ENCODE peak calls at places on chromosome 17, in nine cellular contexts. B is GF-D8; P is fibroblast of lung; O is skeletal muscle cell; Q is amygdala; M is GM12865; C is stimulated activated naive CD4-positive, alpha-beta T cell; V is PC-9; J is ureter. I is an unnamed sample.
A peak's percentile ranks its signal among the peaks of the same experiment; 100 is the strongest.

GRCh38 chr17:50919321-50920040 is 53.3 kb upstream of the TOB1 start:
- DNase-seq in B (no peak), P (peak; percentile 79), O (peak; percentile 32), Q (peak; percentile 93), M (peak; percentile 75), C (peak; percentile 83), V (peak; percentile 95), J (peak; percentile 95), I (peak; percentile 77)

GRCh38 chr17:48100160-48100559 is 1.1 kb downstream of the CBX1 start:
- DNase-seq in B (no peak), P (no peak), O (no peak), Q (no peak), M (no peak), C (no peak), V (peak; percentile 58), J (no peak), I (no peak)

GRCh38 chr17:4170639-4171280 is 27.8 kb downstream of the CYB5D2 start:
- DNase-seq in B (no peak), P (no peak), O (no peak), Q (no peak), M (no peak), C (no peak), V (no peak), J (no peak), I (no peak)

GRCh38 chr17:681738-682137 is 32.9 kb downstream of the VPS53 start:
- DNase-seq in B (no peak), P (no peak), O (peak; percentile 29), Q (no peak), M (no peak), C (no peak), V (no peak), J (no peak), I (no peak)

GRCh38 chr17:9125722-9126121 is 104.4 kb downstream of the NTN1 start:
- DNase-seq in B (no peak), P (no peak), O (no peak), Q (no peak), M (no peak), C (no peak), V (no peak), J (no peak), I (no peak)

GRCh38 chr17:81373536-81374160 is 21.6 kb upstream of the BAHCC1 start:
- DNase-seq in B (no peak), P (no peak), O (no peak), Q (no peak), M (no peak), C (no peak), V (no peak), J (no peak), I (no peak)

GRCh38 chr17:2222901-2223616 is 80.5 kb downstream of the SMG6 start:
- DNase-seq in B (no peak), P (peak; percentile 83), O (peak; percentile 87), Q (no peak), M (peak; percentile 91), C (no peak), V (no peak), J (no peak), I (no peak)

GRCh38 chr17:63436523-63437110 is 9.5 kb downstream of the CYB561 start:
- DNase-seq in B (no peak), P (peak; percentile 44), O (no peak), Q (peak; percentile 30), M (no peak), C (no peak), V (no peak), J (no peak), I (no peak)

GRCh38 chr17:61400058-61400785 is 579 bp downstream of the TBX2 start:
- DNase-seq in B (no peak), P (peak; percentile 58), O (no peak), Q (no peak), M (no peak), C (no peak), V (peak; percentile 58), J (no peak), I (no peak)

GRCh38 chr17:64679710-64680216 is 17.7 kb upstream of the SMURF2 start:
- DNase-seq in B (no peak), P (peak; percentile 93), O (peak; percentile 97), Q (no peak), M (no peak), C (no peak), V (peak; percentile 98), J (no peak), I (no peak)

GRCh38 chr17:32174889-32175288 is 32.6 kb downstream of the RHOT1 start:
- DNase-seq in B (no peak), P (no peak), O (no peak), Q (no peak), M (no peak), C (no peak), V (no peak), J (no peak), I (no peak)